ENCODE peak calls at places on chromosomes 4 and X, in four cellular contexts. L, T, G and I are unnamed samples.

GRCh38 chr4:94880976-94881375 is 123.2 kb downstream of the BMPR1B start:
- DNase-seq in L (no peak), T (no peak), G (no peak), I (no peak)

GRCh38 chr4:141786921-141787320 is 150.5 kb downstream of the IL15 start:
- DNase-seq in L (no peak), T (no peak), G (no peak), I (no peak)

GRCh38 chr4:113760094-113760851 is 1.3 kb downstream of the CAMK2D start:
- DNase-seq in L (peak), T (peak), G (no peak), I (peak)

GRCh38 chr4:40626183-40626990 is 3.3 kb downstream of the RBM47 start:
- DNase-seq in L (no peak), T (no peak), G (no peak), I (no peak)

GRCh38 chr4:7973545-7973981 is 33.9 kb upstream of the AFAP1 start:
- DNase-seq in L (peak), T (no peak), G (no peak), I (no peak)

GRCh38 chr4:2977116-2978097 is 14.0 kb downstream of the GRK4 start:
- DNase-seq in L (no peak), T (no peak), G (no peak), I (no peak)

GRCh38 chr4:4333265-4333706 is 43.2 kb downstream of the ZBTB49 start:
- DNase-seq in L (no peak), T (no peak), G (no peak), I (peak)

GRCh38 chrX:41419082-41419481 is 28.1 kb upstream of the NYX start:
- DNase-seq in L (no peak), T (no peak), G (no peak), I (no peak)

GRCh38 chr4:184461711-184462110 is 12.6 kb downstream of the IRF2 start:
- DNase-seq in L (no peak), T (no peak), G (no peak), I (no peak)

GRCh38 chrX:109783712-109784109 is 50.7 kb upstream of the ACSL4 start:
- DNase-seq in L (no peak), T (no peak), G (no peak), I (peak)

GRCh38 chrX:13581554-13581953 is 12.2 kb downstream of the EGFL6 start:
- DNase-seq in L (no peak), T (no peak), G (no peak), I (no peak)

GRCh38 chrX:23332101-23332887 is 2.4 kb upstream of the PTCHD1 start:
- DNase-seq in L (no peak), T (no peak), G (no peak), I (no peak)

GRCh38 chr4:186643501-186644315 is 79.9 kb downstream of the FAT1 start:
- DNase-seq in L (no peak), T (no peak), G (no peak), I (no peak)

GRCh38 chrX:16186380-16187007 is 19.2 kb downstream of the MAGEB17 start:
- DNase-seq in L (no peak), T (no peak), G (no peak), I (no peak)

GRCh38 chrX:145817299-145817665 is 347 bp upstream of the SLITRK2 start:
- DNase-seq in L (peak), T (no peak), G (no peak), I (peak)

GRCh38 chrX:46819136-46819535 is 17.7 kb upstream of the RP2 start:
- DNase-seq in L (no peak), T (no peak), G (no peak), I (no peak)

GRCh38 chrX:54808109-54808604 is 612 bp downstream of the MAGED2 start:
- DNase-seq in L (peak), T (no peak), G (peak), I (peak)

GRCh38 chrX:150569155-150569477 is 695 bp downstream of the MTM1 start:
- DNase-seq in L (peak), T (peak), G (no peak), I (peak)

GRCh38 chr4:93174598-93174997 is 654.0 kb upstream of the ATOH1 start:
- DNase-seq in L (no peak), T (no peak), G (no peak), I (no peak)

GRCh38 chr4:169484485-169484884 is 127.9 kb downstream of the NEK1 start:
- DNase-seq in L (no peak), T (no peak), G (no peak), I (no peak)

GRCh38 chr4:6125103-6125651 is 75.2 kb downstream of the JAKMIP1 start:
- DNase-seq in L (no peak), T (no peak), G (no peak), I (no peak)

GRCh38 chrX:72475952-72476668 is 96.5 kb downstream of the HDAC8 start:
- DNase-seq in L (no peak), T (no peak), G (no peak), I (no peak)

GRCh38 chr4:180665994-180666818 is 1577.0 kb upstream of the TENM3 start:
- DNase-seq in L (no peak), T (no peak), G (peak), I (no peak)

GRCh38 chrX:125090046-125090445 is 229.6 kb upstream of the TEX13C start:
- DNase-seq in L (no peak), T (no peak), G (no peak), I (no peak)

GRCh38 chr4:146379744-146380143 is 142.0 kb downstream of the SLC10A7 start:
- DNase-seq in L (no peak), T (no peak), G (no peak), I (no peak)

GRCh38 chr4:186946682-186947294 is 223.1 kb upstream of the FAT1 start:
- DNase-seq in L (no peak), T (no peak), G (peak), I (no peak)

GRCh38 chrX:71364221-71364620 is 1.9 kb upstream of the TAF1 start:
- DNase-seq in L (no peak), T (no peak), G (no peak), I (no peak)

GRCh38 chr4:105014242-105015031 is 132.2 kb upstream of the TET2 start:
- DNase-seq in L (no peak), T (no peak), G (no peak), I (no peak)

GRCh38 chr4:71785957-71786356 is 2.1 kb upstream of the GC start:
- DNase-seq in L (no peak), T (no peak), G (no peak), I (no peak)

GRCh38 chrX:20742106-20742505 is 475.4 kb upstream of the RPS6KA3 start:
- DNase-seq in L (no peak), T (no peak), G (no peak), I (no peak)

GRCh38 chrX:16981980-16982379 is 35.5 kb downstream of the REPS2 start:
- DNase-seq in L (no peak), T (no peak), G (no peak), I (no peak)

GRCh38 chr4:113952452-113953029 is 26.9 kb downstream of the ARSJ start:
- DNase-seq in L (no peak), T (peak), G (peak), I (no peak)

GRCh38 chrX:121161501-121161933 is 114.1 kb downstream of the GLUD2 start:
- DNase-seq in L (no peak), T (no peak), G (no peak), I (no peak)

GRCh38 chr4:145909773-145910172 is 28.9 kb downstream of the ZNF827 start:
- DNase-seq in L (peak), T (no peak), G (no peak), I (peak)

GRCh38 chr4:81407726-81408125 is 64.0 kb downstream of the RASGEF1B start:
- DNase-seq in L (no peak), T (no peak), G (no peak), I (no peak)

GRCh38 chr4:176319237-176319703 is 496 bp upstream of the SPCS3 start:
- DNase-seq in L (no peak), T (no peak), G (no peak), I (no peak)

GRCh38 chrX:39619182-39620009 is 478.4 kb downstream of the BCOR start:
- DNase-seq in L (no peak), T (no peak), G (peak), I (no peak)